ENCODE peak calls at places on chromosomes 2 and 18, in six cellular contexts. One of them, this sample, is unnamed.

GRCh38 chr18:22499421-22499820 is 81.7 kb upstream of the CTAGE1 start:
- DNase-seq in astrocyte of the spinal cord: no peak
- DNase-seq in ovary: no peak
- DNase-seq in IMR-90: no peak
- DNase-seq in GM12865: no peak
- DNase-seq in OCI-LY7: no peak
- DNase-seq in this sample: no peak

GRCh38 chr2:233551491-233551890 is 15.1 kb downstream of the USP40 start:
- DNase-seq in astrocyte of the spinal cord: no peak
- DNase-seq in ovary: no peak
- DNase-seq in IMR-90: no peak
- DNase-seq in GM12865: no peak
- DNase-seq in OCI-LY7: no peak
- DNase-seq in this sample: no peak

GRCh38 chr2:162888641-162889040 is 50.1 kb upstream of the KCNH7 start:
- DNase-seq in astrocyte of the spinal cord: no peak
- DNase-seq in ovary: no peak
- DNase-seq in IMR-90: no peak
- DNase-seq in GM12865: no peak
- DNase-seq in OCI-LY7: no peak
- DNase-seq in this sample: no peak

GRCh38 chr2:172655091-172655837 is 80.4 kb upstream of the RAPGEF4 start:
- DNase-seq in astrocyte of the spinal cord: peak
- DNase-seq in ovary: no peak
- DNase-seq in IMR-90: peak
- DNase-seq in GM12865: no peak
- DNase-seq in OCI-LY7: no peak
- DNase-seq in this sample: peak

GRCh38 chr2:190585000-190585678 is 50.6 kb upstream of the NEMP2 start:
- DNase-seq in astrocyte of the spinal cord: no peak
- DNase-seq in ovary: no peak
- DNase-seq in IMR-90: no peak
- DNase-seq in GM12865: no peak
- DNase-seq in OCI-LY7: no peak
- DNase-seq in this sample: peak

GRCh38 chr2:197435598-197436435 is 989 bp upstream of the SF3B1 start:
- DNase-seq in astrocyte of the spinal cord: no peak
- DNase-seq in ovary: no peak
- DNase-seq in IMR-90: no peak
- DNase-seq in GM12865: no peak
- DNase-seq in OCI-LY7: peak
- DNase-seq in this sample: no peak

GRCh38 chr2:206204710-206205109 is 45.0 kb downstream of the EEF1B2 start:
- DNase-seq in astrocyte of the spinal cord: no peak
- DNase-seq in ovary: no peak
- DNase-seq in IMR-90: no peak
- DNase-seq in GM12865: no peak
- DNase-seq in OCI-LY7: no peak
- DNase-seq in this sample: no peak

GRCh38 chr18:75464356-75464755 is 36.9 kb upstream of the SMIM21 start:
- DNase-seq in astrocyte of the spinal cord: no peak
- DNase-seq in ovary: no peak
- DNase-seq in IMR-90: no peak
- DNase-seq in GM12865: no peak
- DNase-seq in OCI-LY7: no peak
- DNase-seq in this sample: no peak

GRCh38 chr2:10534514-10535250 is 86.6 kb upstream of the ODC1 start:
- DNase-seq in astrocyte of the spinal cord: peak
- DNase-seq in ovary: no peak
- DNase-seq in IMR-90: peak
- DNase-seq in GM12865: no peak
- DNase-seq in OCI-LY7: no peak
- DNase-seq in this sample: no peak

GRCh38 chr2:45964226-45964841 is 312.9 kb downstream of the PRKCE start:
- DNase-seq in astrocyte of the spinal cord: peak
- DNase-seq in ovary: peak
- DNase-seq in IMR-90: peak
- DNase-seq in GM12865: no peak
- DNase-seq in OCI-LY7: no peak
- DNase-seq in this sample: peak

GRCh38 chr2:159317392-159318088 is 31.0 kb upstream of the WDSUB1 start:
- DNase-seq in astrocyte of the spinal cord: peak
- DNase-seq in ovary: no peak
- DNase-seq in IMR-90: peak
- DNase-seq in GM12865: no peak
- DNase-seq in OCI-LY7: no peak
- DNase-seq in this sample: no peak

GRCh38 chr2:191217580-191217979 is 27.6 kb upstream of the MYO1B start:
- DNase-seq in astrocyte of the spinal cord: peak
- DNase-seq in ovary: no peak
- DNase-seq in IMR-90: peak
- DNase-seq in GM12865: no peak
- DNase-seq in OCI-LY7: no peak
- DNase-seq in this sample: peak

GRCh38 chr2:18544171-18544570 is 16.3 kb downstream of the RDH14 start:
- DNase-seq in astrocyte of the spinal cord: no peak
- DNase-seq in ovary: no peak
- DNase-seq in IMR-90: no peak
- DNase-seq in GM12865: no peak
- DNase-seq in OCI-LY7: no peak
- DNase-seq in this sample: no peak

GRCh38 chr18:59787998-59788875 is 91.0 kb upstream of the CCBE1 start:
- DNase-seq in astrocyte of the spinal cord: peak
- DNase-seq in ovary: no peak
- DNase-seq in IMR-90: peak
- DNase-seq in GM12865: no peak
- DNase-seq in OCI-LY7: no peak
- DNase-seq in this sample: peak

GRCh38 chr2:72128059-72128842 is 19.4 kb downstream of the CYP26B1 start:
- DNase-seq in astrocyte of the spinal cord: no peak
- DNase-seq in ovary: no peak
- DNase-seq in IMR-90: no peak
- DNase-seq in GM12865: no peak
- DNase-seq in OCI-LY7: no peak
- DNase-seq in this sample: no peak

GRCh38 chr18:8471373-8471772 is 137.9 kb upstream of the RAB12 start:
- DNase-seq in astrocyte of the spinal cord: peak
- DNase-seq in ovary: no peak
- DNase-seq in IMR-90: no peak
- DNase-seq in GM12865: no peak
- DNase-seq in OCI-LY7: no peak
- DNase-seq in this sample: no peak

GRCh38 chr18:72201032-72201431 is 343.1 kb downstream of the CBLN2 start:
- DNase-seq in astrocyte of the spinal cord: no peak
- DNase-seq in ovary: no peak
- DNase-seq in IMR-90: no peak
- DNase-seq in GM12865: no peak
- DNase-seq in OCI-LY7: no peak
- DNase-seq in this sample: no peak

GRCh38 chr18:57331718-57332117 is 20.6 kb upstream of the ST8SIA3 start:
- DNase-seq in astrocyte of the spinal cord: no peak
- DNase-seq in ovary: no peak
- DNase-seq in IMR-90: no peak
- DNase-seq in GM12865: no peak
- DNase-seq in OCI-LY7: no peak
- DNase-seq in this sample: no peak

GRCh38 chr2:66275984-66276383 is 158.9 kb upstream of the MEIS1 start:
- DNase-seq in astrocyte of the spinal cord: no peak
- DNase-seq in ovary: no peak
- DNase-seq in IMR-90: no peak
- DNase-seq in GM12865: no peak
- DNase-seq in OCI-LY7: no peak
- DNase-seq in this sample: no peak

DNA sequence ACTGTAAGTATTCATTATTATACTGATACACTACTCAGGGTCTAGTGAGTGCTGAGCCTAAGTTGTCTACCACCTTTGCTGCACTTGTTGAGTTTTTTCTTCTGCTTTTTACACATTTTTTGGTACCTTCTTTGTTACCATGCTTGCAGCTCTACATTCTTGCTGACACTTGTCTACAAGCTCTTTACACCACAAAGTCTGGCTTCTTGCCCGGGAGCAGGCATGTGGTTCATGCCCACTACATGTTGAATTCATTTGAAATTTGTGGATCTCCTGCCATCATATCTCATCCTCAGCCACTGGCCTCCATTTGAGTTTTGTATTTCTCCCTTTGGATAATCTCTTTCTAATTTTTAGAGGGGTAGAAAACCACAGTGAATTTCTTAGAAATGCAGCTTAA is 29.9 kb downstream of the IL18R1 start:
- DNase-seq in astrocyte of the spinal cord: no peak
- DNase-seq in ovary: no peak
- DNase-seq in IMR-90: no peak
- DNase-seq in GM12865: no peak
- DNase-seq in OCI-LY7: no peak
- DNase-seq in this sample: no peak
- TF ChIP-seq CTCF in astrocyte of the spinal cord: no peak
- TF ChIP-seq CTCF in ovary: no peak
- TF ChIP-seq CTCF in IMR-90: no peak
- TF ChIP-seq CTCF in GM12865: no peak
- TF ChIP-seq CTCF in OCI-LY7: no peak
- TF ChIP-seq CTCF in this sample: no peak

GRCh38 chr2:81206216-81206615 is 901.7 kb upstream of the LRRTM1 start:
- DNase-seq in astrocyte of the spinal cord: no peak
- DNase-seq in ovary: no peak
- DNase-seq in IMR-90: no peak
- DNase-seq in GM12865: peak
- DNase-seq in OCI-LY7: no peak
- DNase-seq in this sample: no peak
- H3K4me3 ChIP-seq in astrocyte of the spinal cord: no peak
- H3K4me3 ChIP-seq in ovary: no peak
- H3K4me3 ChIP-seq in IMR-90: no peak
- H3K4me3 ChIP-seq in GM12865: no peak
- H3K4me3 ChIP-seq in OCI-LY7: no peak
- H3K4me3 ChIP-seq in this sample: no peak

DNA sequence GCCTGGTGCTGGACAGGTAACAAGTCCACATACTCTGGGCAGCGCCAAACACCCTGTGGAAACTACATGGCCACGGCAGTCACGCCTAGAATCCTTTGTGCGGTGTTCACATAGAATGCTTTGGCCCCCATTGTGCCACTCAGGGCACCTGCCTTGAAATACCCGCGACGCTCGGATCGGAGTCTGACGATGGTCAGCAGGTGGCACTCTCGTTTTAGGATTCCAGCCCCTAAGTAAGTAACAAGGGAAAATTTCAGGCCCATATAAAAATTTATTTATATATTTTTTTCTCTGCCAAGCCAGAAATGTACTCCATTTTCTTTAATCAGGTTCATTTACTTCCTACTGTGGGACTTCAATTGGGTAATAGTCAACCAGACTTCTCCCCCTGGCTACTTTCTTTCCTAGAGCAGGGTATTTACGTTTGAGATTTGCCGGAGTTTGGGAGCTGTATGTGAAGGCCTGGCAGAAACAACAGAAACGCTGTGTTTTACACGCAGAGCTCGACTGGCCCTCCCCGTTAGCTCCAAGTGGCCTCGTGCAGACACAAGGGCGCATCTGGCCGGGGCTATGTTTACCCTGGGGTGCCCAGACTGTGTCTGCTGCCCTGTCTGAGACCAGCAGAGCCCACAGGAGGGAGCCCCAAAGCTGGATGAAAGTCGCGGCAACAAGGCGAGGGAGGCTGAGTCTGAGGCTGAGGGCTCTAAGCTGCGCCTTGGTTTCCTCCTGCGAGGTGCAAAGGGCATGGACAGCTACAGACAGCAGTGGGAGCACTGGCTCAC is 41.6 kb downstream of the LRRC30 start:
- DNase-seq in astrocyte of the spinal cord: peak
- DNase-seq in ovary: peak
- DNase-seq in IMR-90: peak
- DNase-seq in GM12865: no peak
- DNase-seq in OCI-LY7: no peak
- DNase-seq in this sample: peak
- TF ChIP-seq CTCF in astrocyte of the spinal cord: peak
- TF ChIP-seq CTCF in ovary: peak
- TF ChIP-seq CTCF in IMR-90: peak
- TF ChIP-seq CTCF in GM12865: no peak
- TF ChIP-seq CTCF in OCI-LY7: peak
- TF ChIP-seq CTCF in this sample: peak

DNA sequence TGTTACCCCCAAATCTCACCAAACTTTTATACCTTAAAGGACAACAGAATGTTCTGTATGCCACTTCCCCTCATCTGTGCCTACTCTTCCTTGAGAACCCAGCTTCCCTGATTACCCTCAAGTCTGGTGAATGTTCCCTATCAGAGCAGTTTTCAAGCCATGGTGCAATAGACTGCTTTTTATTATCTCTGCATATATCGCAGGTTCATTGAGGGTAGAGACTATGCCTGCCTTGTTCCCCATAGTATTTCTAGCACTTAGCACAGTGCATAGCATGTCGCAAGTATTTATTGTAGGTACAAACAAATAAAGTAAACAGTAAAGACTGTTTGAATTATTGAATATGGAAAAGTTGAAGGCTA is 146.6 kb downstream of the HAUS1 start:
- DNase-seq in astrocyte of the spinal cord: no peak
- DNase-seq in ovary: no peak
- DNase-seq in IMR-90: no peak
- DNase-seq in GM12865: no peak
- DNase-seq in OCI-LY7: no peak
- DNase-seq in this sample: no peak
- H3K4me3 ChIP-seq in astrocyte of the spinal cord: no peak
- H3K4me3 ChIP-seq in ovary: no peak
- H3K4me3 ChIP-seq in IMR-90: no peak
- H3K4me3 ChIP-seq in GM12865: peak
- H3K4me3 ChIP-seq in OCI-LY7: peak
- H3K4me3 ChIP-seq in this sample: no peak

GRCh38 chr18:67199993-67200617 is 316.4 kb downstream of the DSEL start:
- DNase-seq in astrocyte of the spinal cord: peak
- DNase-seq in ovary: no peak
- DNase-seq in IMR-90: peak
- DNase-seq in GM12865: peak
- DNase-seq in OCI-LY7: peak
- DNase-seq in this sample: peak
- TF ChIP-seq CTCF in astrocyte of the spinal cord: peak
- TF ChIP-seq CTCF in ovary: no peak
- TF ChIP-seq CTCF in IMR-90: peak
- TF ChIP-seq CTCF in GM12865: peak
- TF ChIP-seq CTCF in OCI-LY7: peak
- TF ChIP-seq CTCF in this sample: peak

DNA sequence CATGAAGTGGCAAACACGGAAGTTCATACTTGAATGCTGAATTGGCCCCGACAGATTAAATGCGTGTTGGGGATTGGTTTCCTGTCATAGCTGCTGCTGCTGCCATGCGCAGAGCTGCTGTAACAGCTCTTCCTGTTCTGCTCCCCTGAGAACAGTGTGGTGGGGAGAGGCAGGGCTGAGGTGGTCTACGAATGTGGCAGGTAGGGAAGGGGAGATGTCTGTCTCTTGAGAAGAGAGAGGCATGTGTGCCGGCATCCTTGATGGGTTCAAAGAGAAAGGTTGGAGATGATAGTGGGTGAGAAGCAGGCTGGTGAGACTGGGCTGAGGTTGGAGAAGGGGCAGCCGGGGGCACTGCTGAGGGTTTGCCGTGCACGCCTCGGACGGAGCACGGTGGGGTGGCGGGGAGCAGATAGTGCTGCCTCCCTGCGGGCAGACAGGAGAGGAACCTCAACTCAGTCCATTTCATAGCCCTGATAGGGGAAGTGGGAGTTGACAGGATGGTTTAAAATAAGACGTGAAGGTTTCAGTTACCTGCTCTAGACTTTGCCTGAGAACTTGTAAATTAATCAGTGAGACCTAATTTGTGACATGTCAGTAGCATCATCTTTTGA is 46.1 kb downstream of the TMEM185B start:
- DNase-seq in astrocyte of the spinal cord: no peak
- DNase-seq in ovary: no peak
- DNase-seq in IMR-90: no peak
- DNase-seq in GM12865: peak
- DNase-seq in OCI-LY7: peak
- DNase-seq in this sample: no peak
- H3K4me3 ChIP-seq in astrocyte of the spinal cord: no peak
- H3K4me3 ChIP-seq in ovary: no peak
- H3K4me3 ChIP-seq in IMR-90: no peak
- H3K4me3 ChIP-seq in GM12865: peak
- H3K4me3 ChIP-seq in OCI-LY7: peak
- H3K4me3 ChIP-seq in this sample: no peak